ENCODE peak calls at places on chromosomes 3 and 15, in four cellular contexts. One of them, this sample, is unnamed.

GRCh38 chr3:12967751-12968209 is 105.4 kb downstream of the IQSEC1 start:
- DNase-seq in tibial artery: peak
- DNase-seq in ovary: peak
- DNase-seq in dorsolateral prefrontal cortex: peak
- DNase-seq in this sample: peak

GRCh38 chr15:49320337-49320736 is 102.7 kb upstream of the FGF7 start:
- DNase-seq in tibial artery: no peak
- DNase-seq in ovary: no peak
- DNase-seq in dorsolateral prefrontal cortex: no peak
- DNase-seq in this sample: no peak

GRCh38 chr3:117322866-117323265 is 613.3 kb downstream of the TUSC7 start:
- DNase-seq in tibial artery: no peak
- DNase-seq in ovary: no peak
- DNase-seq in dorsolateral prefrontal cortex: no peak
- DNase-seq in this sample: no peak

GRCh38 chr3:71112576-71112975 is 471.0 kb downstream of the FOXP1 start:
- DNase-seq in tibial artery: no peak
- DNase-seq in ovary: no peak
- DNase-seq in dorsolateral prefrontal cortex: no peak
- DNase-seq in this sample: no peak

GRCh38 chr15:66786222-66786621 is 84.2 kb downstream of the SMAD6 start:
- DNase-seq in tibial artery: peak
- DNase-seq in ovary: no peak
- DNase-seq in dorsolateral prefrontal cortex: no peak
- DNase-seq in this sample: no peak

GRCh38 chr3:136819784-136820640 is 1.1 kb downstream of the SLC35G2 start:
- DNase-seq in tibial artery: peak
- DNase-seq in ovary: peak
- DNase-seq in dorsolateral prefrontal cortex: peak
- DNase-seq in this sample: peak

GRCh38 chr15:82894971-82895520 is 57.5 kb downstream of the HOMER2 start:
- DNase-seq in tibial artery: no peak
- DNase-seq in ovary: no peak
- DNase-seq in dorsolateral prefrontal cortex: no peak
- DNase-seq in this sample: no peak

GRCh38 chr15:101675015-101675414 is 22.8 kb upstream of the TM2D3 start:
- DNase-seq in tibial artery: no peak
- DNase-seq in ovary: no peak
- DNase-seq in dorsolateral prefrontal cortex: no peak
- DNase-seq in this sample: no peak

GRCh38 chr3:12470111-12470510 is 14.2 kb upstream of the TSEN2 start:
- DNase-seq in tibial artery: no peak
- DNase-seq in ovary: no peak
- DNase-seq in dorsolateral prefrontal cortex: no peak
- DNase-seq in this sample: no peak

GRCh38 chr3:50260027-50260941 is 8.7 kb upstream of the SEMA3B start:
- DNase-seq in tibial artery: peak
- DNase-seq in ovary: peak
- DNase-seq in dorsolateral prefrontal cortex: peak
- DNase-seq in this sample: peak

GRCh38 chr3:123667784-123668183 is 82.9 kb upstream of the HACD2 start:
- DNase-seq in tibial artery: no peak
- DNase-seq in ovary: no peak
- DNase-seq in dorsolateral prefrontal cortex: no peak
- DNase-seq in this sample: no peak

GRCh38 chr3:189099031-189099471 is 72.7 kb upstream of the TPRG1 start:
- DNase-seq in tibial artery: peak
- DNase-seq in ovary: peak
- DNase-seq in dorsolateral prefrontal cortex: no peak
- DNase-seq in this sample: peak

GRCh38 chr15:81922143-81922542 is 123.7 kb downstream of the MEX3B start:
- DNase-seq in tibial artery: no peak
- DNase-seq in ovary: no peak
- DNase-seq in dorsolateral prefrontal cortex: no peak
- DNase-seq in this sample: no peak

GRCh38 chr15:80367094-80367493 is 37.1 kb upstream of the ARNT2 start:
- DNase-seq in tibial artery: no peak
- DNase-seq in ovary: no peak
- DNase-seq in dorsolateral prefrontal cortex: no peak
- DNase-seq in this sample: no peak

GRCh38 chr3:33385423-33385822 is 54.8 kb downstream of the UBP1 start:
- DNase-seq in tibial artery: no peak
- DNase-seq in ovary: no peak
- DNase-seq in dorsolateral prefrontal cortex: no peak
- DNase-seq in this sample: no peak
- H3K27ac ChIP-seq in tibial artery: no peak
- H3K27ac ChIP-seq in ovary: no peak
- H3K27ac ChIP-seq in dorsolateral prefrontal cortex: no peak
- H3K27ac ChIP-seq in this sample: no peak

GRCh38 chr3:45968149-45968548 is 24.9 kb downstream of the CXCR6 start:
- DNase-seq in tibial artery: no peak
- DNase-seq in ovary: no peak
- DNase-seq in dorsolateral prefrontal cortex: no peak
- DNase-seq in this sample: no peak
- H3K27ac ChIP-seq in tibial artery: no peak
- H3K27ac ChIP-seq in ovary: no peak
- H3K27ac ChIP-seq in dorsolateral prefrontal cortex: no peak
- H3K27ac ChIP-seq in this sample: no peak

DNA sequence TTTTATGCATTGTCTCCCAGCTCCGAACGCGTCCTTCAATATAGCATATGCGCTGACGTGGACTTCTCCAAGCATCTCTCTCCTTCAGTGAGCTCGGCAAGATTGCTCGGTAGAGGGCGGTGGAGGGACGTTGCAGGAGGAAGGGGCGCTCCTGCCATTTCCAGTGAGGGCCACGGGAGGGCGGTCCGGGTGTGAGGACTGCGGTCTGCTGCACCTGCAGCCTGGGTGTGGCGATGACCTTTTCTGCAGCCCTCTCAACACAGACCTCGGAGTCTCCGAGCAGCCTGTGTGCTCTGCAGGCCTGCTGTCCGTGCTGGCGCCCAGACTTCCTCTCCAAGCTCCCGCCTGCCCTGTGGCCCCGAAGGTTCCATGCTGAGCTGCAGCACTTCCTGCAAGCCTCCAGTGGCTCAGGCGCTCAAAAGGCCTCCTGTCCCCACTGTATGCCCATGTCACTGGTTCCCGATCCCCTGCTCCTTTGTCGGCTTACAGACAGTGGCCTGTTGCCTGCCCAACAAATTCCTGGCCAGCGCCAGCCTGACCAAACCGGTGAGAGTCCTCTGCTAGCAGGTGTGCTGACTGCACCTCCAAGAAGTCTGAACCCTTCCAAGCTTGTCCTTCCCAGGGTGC is 8.9 kb upstream of the RTP3 start:
- DNase-seq in tibial artery: peak
- DNase-seq in ovary: peak
- DNase-seq in dorsolateral prefrontal cortex: peak
- DNase-seq in this sample: peak
- H3K27ac ChIP-seq in tibial artery: no peak
- H3K27ac ChIP-seq in ovary: no peak
- H3K27ac ChIP-seq in dorsolateral prefrontal cortex: no peak
- H3K27ac ChIP-seq in this sample: peak

DNA sequence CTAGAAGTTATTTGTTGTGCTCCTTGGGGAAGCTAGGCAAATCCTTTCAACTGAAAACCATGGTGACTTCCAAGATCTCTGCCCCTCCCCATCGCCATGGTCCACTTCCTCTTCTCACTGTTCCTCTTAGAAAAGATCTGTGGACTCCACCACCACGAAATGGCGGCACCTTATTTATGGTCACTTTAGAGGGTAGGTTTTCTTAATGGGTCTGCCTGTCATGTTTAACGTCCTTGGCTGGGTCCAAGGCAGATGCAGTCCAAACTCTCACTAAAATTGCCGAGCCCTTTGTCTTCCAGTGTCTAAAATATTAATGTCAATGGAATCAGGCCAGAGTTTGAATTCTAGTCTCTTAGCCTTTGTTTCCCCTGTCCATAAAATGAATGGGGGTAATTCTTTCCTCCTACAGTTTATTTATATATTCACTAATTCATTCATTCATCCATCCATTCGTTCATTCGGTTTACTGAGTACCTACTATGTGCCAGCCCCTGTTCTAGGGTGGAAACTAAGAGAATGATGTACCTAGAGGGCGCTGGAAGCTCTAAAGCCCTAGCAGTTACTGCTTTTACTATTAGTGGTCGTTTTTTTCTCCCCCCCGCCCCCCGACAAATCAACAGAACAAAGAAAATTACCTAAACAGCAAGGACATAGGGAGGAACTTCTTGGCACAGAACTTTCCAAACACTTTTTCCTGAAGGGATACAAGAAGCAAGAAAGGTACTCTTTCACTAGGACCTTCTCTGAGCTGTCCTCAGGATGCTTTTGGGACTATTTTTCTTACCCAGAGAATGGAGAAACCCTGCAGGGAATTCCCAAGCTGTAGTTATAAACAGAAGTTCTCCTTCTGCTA is 661 bp downstream of the PATL2 start:
- DNase-seq in tibial artery: peak
- DNase-seq in ovary: no peak
- DNase-seq in dorsolateral prefrontal cortex: no peak
- DNase-seq in this sample: no peak
- H3K27ac ChIP-seq in tibial artery: peak
- H3K27ac ChIP-seq in ovary: peak
- H3K27ac ChIP-seq in dorsolateral prefrontal cortex: peak
- H3K27ac ChIP-seq in this sample: peak

GRCh38 chr15:69908060-69908459 is 189.7 kb downstream of the TLE3 start:
- DNase-seq in tibial artery: no peak
- DNase-seq in ovary: no peak
- DNase-seq in dorsolateral prefrontal cortex: no peak
- DNase-seq in this sample: no peak
- H3K27ac ChIP-seq in tibial artery: no peak
- H3K27ac ChIP-seq in ovary: no peak
- H3K27ac ChIP-seq in dorsolateral prefrontal cortex: no peak
- H3K27ac ChIP-seq in this sample: no peak

GRCh38 chr3:20898962-20899361 is 713.0 kb upstream of the SGO1 start:
- DNase-seq in tibial artery: no peak
- DNase-seq in ovary: no peak
- DNase-seq in dorsolateral prefrontal cortex: no peak
- DNase-seq in this sample: no peak

GRCh38 chr3:20905210-20905805 is 719.3 kb upstream of the SGO1 start:
- DNase-seq in tibial artery: no peak
- DNase-seq in ovary: no peak
- DNase-seq in dorsolateral prefrontal cortex: no peak
- DNase-seq in this sample: no peak

DNA sequence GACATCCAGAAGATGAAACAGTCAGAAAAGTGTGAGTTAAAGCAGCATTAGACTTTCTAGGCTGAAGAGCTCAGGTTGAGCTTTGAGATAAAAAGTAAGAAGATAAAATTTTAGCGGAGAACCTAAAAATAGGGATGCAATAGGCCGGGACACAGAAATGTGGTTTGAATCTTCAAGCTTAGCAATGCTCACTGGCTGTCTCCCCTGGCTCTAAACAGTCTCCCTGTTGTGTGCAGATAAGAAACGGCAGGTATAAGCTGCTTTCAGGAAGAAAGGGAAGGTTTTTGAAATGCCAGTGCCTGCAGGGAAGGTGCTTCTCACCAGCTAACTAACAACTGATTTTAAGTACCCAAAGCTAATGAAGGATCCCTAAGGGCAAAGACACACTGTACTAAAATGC is 718.7 kb upstream of the SGO1 start:
- DNase-seq in tibial artery: no peak
- DNase-seq in ovary: no peak
- DNase-seq in dorsolateral prefrontal cortex: no peak
- DNase-seq in this sample: no peak
- H3K27ac ChIP-seq in tibial artery: no peak
- H3K27ac ChIP-seq in ovary: no peak
- H3K27ac ChIP-seq in dorsolateral prefrontal cortex: no peak
- H3K27ac ChIP-seq in this sample: no peak

GRCh38 chr3:141454906-141455602 is 31.8 kb upstream of the RASA2 start:
- DNase-seq in tibial artery: no peak
- DNase-seq in ovary: no peak
- DNase-seq in dorsolateral prefrontal cortex: no peak
- DNase-seq in this sample: no peak
- H3K27ac ChIP-seq in tibial artery: no peak
- H3K27ac ChIP-seq in ovary: no peak
- H3K27ac ChIP-seq in dorsolateral prefrontal cortex: no peak
- H3K27ac ChIP-seq in this sample: no peak